ENCODE peak calls at places on chromosomes 12 and 14, in four cellular contexts. P is lung, U is epithelial cell of esophagus, D is GM23338. G is an unnamed sample.
A peak's percentile ranks its signal among the peaks of the same experiment; 100 is the strongest.

GRCh38 chr14:68627050-68627867 is 165.6 kb downstream of the ZFP36L1 start:
- DNase-seq in D (no peak), P (no peak), U (no peak), G (peak; percentile 67)

GRCh38 chr14:74800780-74801179 is 37.7 kb downstream of the YLPM1 start:
- DNase-seq in P (no peak), D (no peak), U (no peak), G (no peak)

GRCh38 chr12:2682301-2683282 is 112.2 kb upstream of the FKBP4 start:
- DNase-seq in U (peak; percentile 4), P (peak; percentile 28), D (peak; percentile 70), G (peak; percentile 36)

GRCh38 chr14:30874120-30874998 is at the start of gene COCH:
- DNase-seq in D (peak; percentile 74), P (no peak), U (no peak), G (peak; percentile 77)

GRCh38 chr14:65943150-65943549 is 530.6 kb downstream of the FUT8 start:
- DNase-seq in U (no peak), D (no peak), P (no peak), G (no peak)

GRCh38 chr14:101980700-101981099 is 16.3 kb downstream of the DYNC1H1 start:
- DNase-seq in U (peak; percentile 99), P (peak; percentile 78), D (no peak), G (peak; percentile 61)

GRCh38 chr12:113647048-113647447 is 175.4 kb upstream of the LHX5 start:
- DNase-seq in P (no peak), D (peak; percentile 51), U (no peak), G (no peak)

GRCh38 chr12:131676544-131676943 is 34.3 kb upstream of the SFSWAP start:
- DNase-seq in D (no peak), P (no peak), U (no peak), G (no peak)

GRCh38 chr12:2998789-2999264 is 39.6 kb downstream of the TEAD4 start:
- DNase-seq in P (no peak), D (peak; percentile 74), U (peak; percentile 54), G (peak; percentile 72)

GRCh38 chr14:92456215-92457017 is 57.2 kb upstream of the RIN3 start:
- DNase-seq in U (peak; percentile 61), D (peak; percentile 87), P (peak; percentile 58), G (no peak)

GRCh38 chr12:111764120-111764821 is 2.5 kb upstream of the ALDH2 start:
- DNase-seq in U (no peak), D (no peak), P (no peak), G (no peak)

GRCh38 chr14:73634333-73634833 is 10.4 kb upstream of the DNAL1 start:
- DNase-seq in U (no peak), P (peak; percentile 31), D (peak; percentile 94), G (peak; percentile 52)

GRCh38 chr12:110317921-110318320 is 36.9 kb downstream of the ATP2A2 start:
- DNase-seq in U (no peak), P (no peak), D (no peak), G (no peak)

GRCh38 chr12:82554529-82554928 is 132.2 kb upstream of the TMTC2 start:
- DNase-seq in U (no peak), D (no peak), P (no peak), G (no peak)

GRCh38 chr12:105355752-105356151 is 25.3 kb downstream of the C12orf75 start:
- DNase-seq in P (no peak), D (no peak), U (peak; percentile 47), G (no peak)

GRCh38 chr14:37230551-37231194 is 32.9 kb downstream of the MIPOL1 start:
- DNase-seq in D (peak; percentile 90), P (no peak), U (peak; percentile 79), G (no peak)

GRCh38 chr14:61076531-61076930 is 95.5 kb downstream of the SLC38A6 start:
- DNase-seq in D (no peak), U (peak; percentile 31), P (no peak), G (no peak)

GRCh38 chr12:15732341-15733061 is 56.7 kb downstream of the EPS8 start:
- DNase-seq in P (no peak), D (no peak), U (no peak), G (no peak)

GRCh38 chr12:72499244-72499643 is 227.1 kb downstream of the TRHDE start:
- DNase-seq in D (no peak), U (peak; percentile 7), P (no peak), G (no peak)

GRCh38 chr14:54440037-54440436 is 1.1 kb downstream of the CNIH1 start:
- DNase-seq in P (no peak), U (no peak), D (no peak), G (no peak)

GRCh38 chr12:109615556-109616229 is 42.1 kb downstream of the MVK start:
- DNase-seq in U (no peak), D (no peak), P (no peak), G (no peak)

GRCh38 chr12:124507188-124508109 is 60.0 kb downstream of the NCOR2 start:
- DNase-seq in D (no peak), P (no peak), U (no peak), G (no peak)

GRCh38 chr12:88600272-88600671 is 20.0 kb upstream of the KITLG start:
- DNase-seq in U (peak; percentile 67), P (no peak), D (no peak), G (no peak)

GRCh38 chr14:90424686-90425255 is 27.9 kb downstream of the CALM1 start:
- DNase-seq in D (no peak), P (no peak), U (no peak), G (no peak)

GRCh38 chr12:75444444-75445136 is 36.0 kb upstream of the GLIPR1 start:
- DNase-seq in P (no peak), U (peak; percentile 70), D (no peak), G (no peak)

GRCh38 chr14:30596972-30597371 is 25.1 kb upstream of the SCFD1 start:
- DNase-seq in D (no peak), P (no peak), U (no peak), G (no peak)

GRCh38 chr14:81148635-81149034 is 72.1 kb downstream of the GTF2A1 start:
- DNase-seq in D (no peak), U (no peak), P (no peak), G (no peak)

GRCh38 chr14:65179918-65180724 is 77.8 kb upstream of the MAX start:
- DNase-seq in D (no peak), P (no peak), U (peak; percentile 96), G (peak; percentile 88)

GRCh38 chr12:105109465-105110212 is 2.1 kb downstream of the WASHC4 start:
- DNase-seq in U (peak; percentile 22), D (peak; percentile 27), P (no peak), G (no peak)

GRCh38 chr14:34218866-34219265 is 243.2 kb downstream of the SPTSSA start:
- DNase-seq in P (no peak), U (no peak), D (no peak), G (no peak)
- H3K4me3 ChIP-seq in P (no peak overlapping the region), U (no peak overlapping the region), D (no peak overlapping the region), G (no peak overlapping the region)

GRCh38 chr12:6372403-6373003 is 2.9 kb downstream of the SCNN1A start:
- DNase-seq in D (peak; percentile 29), P (peak; percentile 74), U (peak; percentile 93), G (no peak)
- H3K4me3 ChIP-seq in D (peak overlapping the region; percentile 67), P (no peak overlapping the region), U (peak overlapping the region; percentile 55), G (peak overlapping the region; percentile 37)

DNA sequence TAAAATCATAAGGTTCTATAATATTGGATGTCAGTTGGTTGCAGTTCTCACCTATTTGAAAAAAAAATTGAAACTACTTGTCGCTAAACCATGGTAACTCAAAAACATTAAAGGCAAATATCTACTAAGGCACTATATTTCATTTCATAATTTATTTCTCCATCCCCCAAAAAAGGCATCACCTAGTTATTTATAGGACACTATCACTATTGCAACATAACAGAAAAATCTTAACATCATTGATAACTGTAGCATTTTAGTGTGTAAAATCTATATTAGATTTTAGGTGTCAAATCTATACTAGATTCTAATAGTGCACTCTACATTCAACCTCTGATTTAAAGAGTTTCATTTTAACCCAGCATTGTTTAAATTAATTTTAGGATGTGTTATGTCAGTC is 1.7 kb downstream of the SPTSSA start:
- DNase-seq in U (no peak), D (no peak), P (no peak), G (no peak)
- H3K4me3 ChIP-seq in U (peak overlapping the region; percentile 75), D (peak overlapping the region; percentile 91), P (no peak overlapping the region), G (no peak overlapping the region)

DNA sequence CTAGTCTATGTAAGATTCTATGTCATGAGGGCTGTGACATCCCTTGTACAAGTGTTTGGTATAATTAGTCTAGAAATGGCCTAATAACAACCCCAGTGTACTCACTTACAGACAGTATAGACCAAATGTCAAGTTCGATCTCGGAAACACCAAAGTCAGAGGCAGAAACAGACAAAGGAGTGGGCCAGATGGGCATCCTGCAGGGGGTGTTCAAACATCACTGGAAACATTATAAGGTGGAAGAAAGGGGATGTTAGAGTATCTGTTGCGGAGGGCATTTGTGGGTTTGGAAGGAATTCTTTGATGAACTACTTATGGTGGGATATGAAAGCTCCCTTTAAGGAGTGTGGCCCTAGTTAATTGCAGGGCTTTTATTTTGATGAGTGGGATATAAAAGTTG is 134.6 kb downstream of the ESR2 start:
- DNase-seq in D (no peak), P (no peak), U (no peak), G (no peak)
- H3K4me3 ChIP-seq in D (no peak overlapping the region), P (no peak overlapping the region), U (no peak overlapping the region), G (no peak overlapping the region)

GRCh38 chr12:48858043-48858442 is 6.1 kb upstream of the DDX23 start:
- DNase-seq in U (no peak), D (no peak), P (no peak), G (no peak)
- H3K4me3 ChIP-seq in U (no peak overlapping the region), D (no peak overlapping the region), P (no peak overlapping the region), G (no peak overlapping the region)

GRCh38 chr14:103404920-103405319 is 19.7 kb downstream of the MARK3 start:
- DNase-seq in D (no peak), U (no peak), P (peak; percentile 58), G (no peak)
- H3K4me3 ChIP-seq in D (no peak overlapping the region), U (no peak overlapping the region), P (no peak overlapping the region), G (peak overlapping the region; percentile 24)

GRCh38 chr14:22835505-22835904 is 880 bp upstream of the MMP14 start:
- DNase-seq in U (no peak), P (no peak), D (no peak), G (no peak)

GRCh38 chr14:22837750-22838538 is 1.6 kb downstream of the MMP14 start:
- DNase-seq in P (no peak), D (peak; percentile 71), U (peak; percentile 45), G (no peak)

GRCh38 chr14:22838631-22839041 is 2.3 kb downstream of the MMP14 start:
- DNase-seq in D (no peak), U (peak; percentile 43), P (no peak), G (no peak)

GRCh38 chr14:22837059-22837749 is 819 bp downstream of the MMP14 start:
- DNase-seq in P (no peak), U (peak; percentile 50), D (peak; percentile 73), G (peak; percentile 67)

DNA sequence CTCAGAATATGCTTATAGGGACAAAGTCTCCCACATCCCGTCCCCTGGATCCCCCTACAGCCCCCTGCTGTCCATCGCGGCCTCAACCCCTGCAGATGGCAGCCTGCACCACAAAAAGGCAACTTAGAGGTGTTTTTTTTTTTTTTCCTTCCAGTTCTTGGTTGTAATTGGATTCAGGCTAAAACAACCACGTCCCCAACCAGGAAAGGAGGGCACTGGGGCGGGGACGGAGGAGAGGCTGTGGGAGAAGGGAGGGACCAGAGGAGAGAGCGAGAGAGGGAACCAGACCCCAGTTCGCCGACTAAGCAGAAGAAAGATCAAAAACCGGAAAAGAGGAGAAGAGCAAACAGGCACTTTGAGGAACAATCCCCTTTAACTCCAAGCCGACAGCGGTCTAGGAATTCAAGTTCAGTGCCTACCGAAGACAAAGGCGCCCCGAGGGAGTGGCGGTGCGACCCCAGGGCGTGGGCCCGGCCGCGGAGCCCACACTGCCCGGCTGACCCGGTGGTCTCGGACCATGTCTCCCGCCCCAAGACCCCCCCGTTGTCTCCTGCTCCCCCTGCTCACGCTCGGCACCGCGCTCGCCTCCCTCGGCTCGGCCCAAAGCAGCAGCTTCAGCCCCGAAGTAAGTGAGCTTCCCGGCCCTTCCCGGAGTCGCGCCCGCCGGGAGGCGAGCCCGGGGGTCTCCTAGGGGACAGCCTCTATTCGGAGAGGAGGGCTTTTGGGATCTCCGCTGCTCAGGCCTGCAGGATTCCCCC is at the start of gene MMP14:
- DNase-seq in D (peak; percentile 80), P (peak; percentile 76), U (peak; percentile 74), G (peak; percentile 52)
- H3K4me3 ChIP-seq in D (peak within 1 kb of the TSS; percentile 95), P (peak within 1 kb of the TSS; percentile 74), U (peak within 1 kb of the TSS; percentile 93), G (peak within 1 kb of the TSS; percentile 90)